ENCODE peak calls at places on chromosomes 16 and 17, in nine cellular contexts. E is testis, H is mesendoderm, D is GM12865, S is psoas muscle, V is mammary epithelial cell, U is LNCaP clone FGC, F is endodermal cell, M is epithelial cell of esophagus. W is an unnamed sample.

GRCh38 chr16:30380801-30381208 is 1.6 kb downstream of the SEPTIN1 start:
- DNase-seq in E (no peak), H (no peak), D (no peak), S (no peak), V (no peak), U (no peak), F (no peak), M (no peak), W (no peak)

GRCh38 chr16:17303101-17303500 is 167.7 kb downstream of the XYLT1 start:
- DNase-seq in E (no peak), H (no peak), D (no peak), S (no peak), V (no peak), U (no peak), F (no peak), M (no peak), W (no peak)

GRCh38 chr16:2912330-2913199 is 834 bp downstream of the FLYWCH1 start:
- DNase-seq in E (no peak), H (peak), D (peak), S (no peak), V (peak), U (no peak), F (peak), M (peak), W (no peak)

GRCh38 chr17:4895676-4896331 is 3.5 kb upstream of the C17orf107 start:
- DNase-seq in E (no peak), H (peak), D (no peak), S (no peak), V (no peak), U (no peak), F (peak), M (no peak), W (no peak)

GRCh38 chr17:78185981-78186688 is 717 bp downstream of the TK1 start:
- DNase-seq in E (no peak), H (peak), D (peak), S (no peak), V (peak), U (no peak), F (peak), M (no peak), W (no peak)

GRCh38 chr17:59851431-59852375 is 41.0 kb downstream of the TUBD1 start:
- DNase-seq in E (peak), H (no peak), D (no peak), S (peak), V (peak), U (no peak), F (no peak), M (no peak), W (no peak)

GRCh38 chr16:8581923-8582580 is 8.3 kb downstream of the TMEM114 start:
- DNase-seq in E (peak), H (no peak), D (peak), S (no peak), V (no peak), U (no peak), F (no peak), M (no peak), W (no peak)

GRCh38 chr17:61863801-61864126 is 436 bp upstream of the BRIP1 start:
- DNase-seq in E (peak), H (no peak), D (no peak), S (no peak), V (no peak), U (no peak), F (no peak), M (no peak), W (no peak)

GRCh38 chr16:8858994-8859912 is 9.6 kb downstream of the CARHSP1 start:
- DNase-seq in E (no peak), H (no peak), D (no peak), S (no peak), V (no peak), U (no peak), F (no peak), M (no peak), W (no peak)

DNA sequence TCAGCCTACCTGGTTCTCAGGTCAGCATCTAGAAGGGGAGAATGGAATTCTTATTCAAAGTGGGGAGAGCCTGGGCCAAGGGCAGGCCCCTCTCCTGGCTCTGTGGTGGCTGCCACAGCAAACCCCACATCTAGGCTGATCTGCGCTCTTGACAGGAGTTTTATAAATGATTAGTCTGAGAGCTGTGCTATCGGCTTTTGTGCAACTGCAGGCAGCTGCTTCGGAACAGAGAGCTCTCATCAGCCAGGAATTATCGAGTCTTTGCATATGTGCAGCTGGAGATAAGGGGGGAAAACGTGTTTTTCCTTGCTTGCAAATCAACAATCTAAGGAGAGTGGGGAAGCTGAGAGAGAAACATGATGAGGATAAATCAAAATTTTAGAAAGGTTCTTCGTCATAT is 91.7 kb downstream of the HS3ST3A1 start:
- DNase-seq in E (no peak), H (no peak), D (no peak), S (no peak), V (no peak), U (no peak), F (peak), M (no peak), W (no peak)
- H3K4me3 ChIP-seq in E (no peak), H (no peak), D (no peak), S (no peak), V (no peak), U (no peak), F (no peak), M (no peak), W (no peak)

DNA sequence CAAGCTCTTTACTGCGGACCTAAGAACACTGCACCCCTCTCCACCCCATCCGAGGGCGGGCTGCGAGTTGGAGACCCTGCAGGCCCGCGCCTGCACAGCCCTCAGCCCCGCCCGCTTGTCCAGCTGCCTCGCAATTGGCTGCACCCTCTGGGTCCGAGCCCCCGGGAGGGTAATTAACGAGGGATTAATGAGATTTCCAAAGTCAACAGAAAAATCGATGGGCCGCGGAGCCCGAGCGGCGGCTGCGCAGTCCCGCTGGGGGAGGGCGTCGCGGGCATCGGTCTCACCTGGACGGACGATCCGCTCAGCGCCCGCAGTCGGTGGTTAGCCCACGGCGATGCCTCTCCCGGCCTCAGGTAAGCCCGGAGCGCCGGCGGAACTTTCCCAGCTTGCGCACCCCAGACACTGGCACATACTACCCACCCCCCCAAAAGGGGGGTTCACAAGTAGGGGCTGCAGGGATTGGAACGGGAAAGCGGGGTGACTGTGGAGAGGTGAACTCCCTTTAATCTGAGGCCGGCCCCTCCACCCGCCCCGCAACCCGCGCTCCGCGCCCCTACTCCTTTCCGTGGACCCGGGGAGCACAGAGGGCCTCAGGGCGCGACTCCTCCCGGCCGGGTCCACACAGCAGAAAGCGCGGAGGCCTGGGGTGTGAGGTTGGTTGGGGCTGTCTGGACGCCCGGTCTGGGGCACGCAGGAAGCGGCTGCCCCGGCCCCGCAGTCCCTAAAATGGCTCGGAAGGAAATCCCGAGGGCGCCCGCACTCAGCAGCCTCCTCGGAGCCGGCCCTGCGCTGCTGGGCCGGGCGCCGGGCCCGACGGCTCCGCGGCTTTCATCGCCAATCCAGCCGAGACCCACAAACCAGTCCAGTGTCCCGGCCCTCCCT is at the start of gene OTOP3:
- DNase-seq in E (no peak), H (no peak), D (no peak), S (no peak), V (no peak), U (no peak), F (peak), M (no peak), W (no peak)
- H3K4me3 ChIP-seq in E (peak), H (no peak), D (no peak), S (no peak), V (no peak), U (no peak), F (no peak), M (no peak), W (peak)

DNA sequence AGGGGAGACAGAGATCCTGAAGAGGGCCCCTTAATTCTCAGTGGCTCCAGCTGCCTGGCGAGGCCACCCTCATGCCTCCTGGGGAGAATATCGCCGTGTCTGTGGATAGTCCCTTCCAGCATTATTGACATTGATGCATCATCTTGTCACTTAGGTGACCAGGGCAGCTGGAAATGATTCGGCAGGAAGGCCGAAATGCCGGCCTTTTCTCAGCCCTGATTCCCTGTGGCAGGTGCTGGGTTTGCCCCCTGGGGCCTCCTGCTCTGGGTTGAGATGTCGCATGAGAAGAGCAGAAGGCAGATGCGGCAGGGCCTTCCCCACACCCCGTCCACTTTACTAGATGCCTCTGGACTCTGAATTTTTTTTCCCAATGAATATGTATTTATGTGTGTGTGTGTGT is 89.5 kb downstream of the RAP1GAP2 start:
- DNase-seq in E (no peak), H (no peak), D (no peak), S (no peak), V (no peak), U (no peak), F (peak), M (no peak), W (no peak)
- H3K4me3 ChIP-seq in E (no peak), H (no peak), D (no peak), S (no peak), V (no peak), U (no peak), F (no peak), M (no peak), W (no peak)

DNA sequence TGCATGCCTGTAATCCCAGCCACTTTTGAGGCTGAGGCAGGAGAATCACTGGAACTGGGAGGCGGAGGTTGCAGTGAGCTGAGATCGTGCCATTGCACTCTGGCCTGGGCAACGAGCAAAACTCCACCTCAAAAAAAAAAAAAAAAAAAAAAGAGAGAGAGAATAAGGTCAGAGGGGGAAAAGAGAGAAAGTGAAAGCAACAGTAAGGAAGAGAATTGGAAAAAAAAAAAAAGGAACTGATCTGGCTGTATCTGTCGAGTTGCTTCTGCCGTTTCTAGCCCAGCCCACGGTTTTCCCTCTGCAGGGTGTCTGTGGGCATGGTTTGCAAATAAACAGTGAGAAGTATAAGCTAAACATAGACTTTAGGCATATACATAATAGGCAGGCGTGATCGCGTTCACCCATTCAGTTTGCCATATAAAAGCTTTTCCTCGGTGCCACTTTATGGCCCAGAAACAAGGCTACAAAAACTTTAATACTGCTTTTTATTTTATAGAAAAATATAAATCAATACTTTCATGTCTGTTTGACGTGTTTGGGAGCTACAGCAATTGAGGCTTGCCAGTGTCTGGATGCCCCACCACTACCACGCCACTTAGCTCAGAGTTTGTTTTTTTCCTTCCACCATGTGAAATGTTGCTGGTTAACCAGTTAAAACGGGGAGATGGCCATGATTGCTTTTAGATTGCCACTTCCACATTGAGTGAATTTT is 436.7 kb downstream of the MAF start:
- DNase-seq in E (no peak), H (no peak), D (no peak), S (no peak), V (no peak), U (no peak), F (no peak), M (no peak), W (no peak)
- H3K4me3 ChIP-seq in E (no peak), H (no peak), D (no peak), S (no peak), V (no peak), U (no peak), F (no peak), M (no peak), W (peak)

GRCh38 chr16:84597518-84598390 is 20.1 kb downstream of the COTL1 start:
- DNase-seq in E (no peak), H (no peak), D (peak), S (no peak), V (no peak), U (no peak), F (no peak), M (no peak), W (no peak)
- H3K4me3 ChIP-seq in E (no peak), H (no peak), D (no peak), S (no peak), V (no peak), U (no peak), F (no peak), M (no peak), W (no peak)

GRCh38 chr16:79589495-79590134 is 10.9 kb downstream of the MAF start:
- DNase-seq in E (peak), H (no peak), D (no peak), S (peak), V (no peak), U (no peak), F (peak), M (no peak), W (no peak)

GRCh38 chr16:79593074-79593531 is 7.4 kb downstream of the MAF start:
- DNase-seq in E (peak), H (no peak), D (no peak), S (peak), V (no peak), U (no peak), F (no peak), M (no peak), W (no peak)

GRCh38 chr16:79593754-79594153 is 6.8 kb downstream of the MAF start:
- DNase-seq in E (no peak), H (no peak), D (no peak), S (no peak), V (no peak), U (no peak), F (no peak), M (no peak), W (no peak)

GRCh38 chr16:79595261-79595660 is 5.3 kb downstream of the MAF start:
- DNase-seq in E (peak), H (no peak), D (no peak), S (no peak), V (peak), U (no peak), F (no peak), M (peak), W (no peak)

GRCh38 chr16:79592150-79592549 is 8.4 kb downstream of the MAF start:
- DNase-seq in E (no peak), H (no peak), D (no peak), S (no peak), V (no peak), U (no peak), F (no peak), M (no peak), W (peak)
- H3K4me3 ChIP-seq in E (no peak), H (no peak), D (no peak), S (peak), V (no peak), U (no peak), F (no peak), M (no peak), W (peak)

DNA sequence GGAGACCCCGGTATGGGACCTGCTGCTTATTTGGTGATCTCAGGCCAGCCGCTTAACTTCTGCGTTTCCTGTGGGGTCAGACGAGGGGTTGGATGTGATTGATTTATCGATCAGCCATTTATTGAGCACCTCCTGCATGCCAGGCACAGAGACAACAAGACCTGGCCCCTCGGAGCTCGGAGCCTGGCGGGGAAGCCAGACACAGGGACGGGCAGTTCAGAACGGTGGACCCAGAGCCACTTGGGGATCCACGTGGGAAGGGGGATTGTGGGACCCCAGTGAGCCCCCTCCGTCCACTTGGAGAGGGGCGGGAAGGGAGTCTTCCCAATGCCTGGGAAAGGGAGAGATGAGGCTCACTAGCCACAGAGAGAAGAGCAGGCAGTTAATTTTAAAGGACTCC is 84.7 kb upstream of the CIBAR2 start:
- DNase-seq in E (no peak), H (no peak), D (no peak), S (no peak), V (no peak), U (no peak), F (no peak), M (no peak), W (no peak)
- H3K4me3 ChIP-seq in E (no peak), H (no peak), D (no peak), S (no peak), V (no peak), U (no peak), F (no peak), M (no peak), W (no peak)

DNA sequence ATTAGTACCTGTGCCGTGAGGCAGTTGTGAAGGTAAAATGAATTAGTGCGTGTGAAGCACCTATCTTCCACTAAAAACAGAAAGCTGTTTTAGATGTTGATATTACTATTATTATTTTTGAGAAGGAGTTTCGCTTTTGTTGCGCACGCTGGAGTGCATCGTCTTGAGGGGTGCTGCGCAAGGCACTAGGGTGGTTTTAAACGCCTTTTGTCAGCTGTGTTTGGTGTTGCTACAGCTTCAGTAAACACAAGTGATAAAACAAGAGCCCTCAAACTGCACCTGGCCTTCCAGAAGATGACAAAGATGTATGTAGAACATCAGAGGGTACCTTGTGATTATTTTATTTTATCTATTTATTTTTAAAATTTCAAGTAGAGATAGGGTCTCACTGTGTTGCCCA is 38.2 kb downstream of the PLCG2 start:
- DNase-seq in E (no peak), H (no peak), D (peak), S (no peak), V (no peak), U (no peak), F (no peak), M (no peak), W (no peak)
- H3K4me3 ChIP-seq in E (no peak), H (no peak), D (peak), S (no peak), V (no peak), U (no peak), F (no peak), M (no peak), W (no peak)

GRCh38 chr17:19363114-19363438 is 553 bp upstream of the B9D1 start:
- DNase-seq in E (no peak), H (no peak), D (no peak), S (no peak), V (no peak), U (no peak), F (no peak), M (no peak), W (no peak)
- H3K4me3 ChIP-seq in E (peak), H (no peak), D (peak), S (peak), V (peak), U (peak), F (peak), M (peak), W (peak)

GRCh38 chr16:66561381-66562080 is 4.7 kb upstream of the CMTM1 start:
- DNase-seq in E (no peak), H (no peak), D (no peak), S (no peak), V (no peak), U (no peak), F (no peak), M (no peak), W (no peak)
- H3K4me3 ChIP-seq in E (no peak), H (no peak), D (no peak), S (no peak), V (no peak), U (no peak), F (no peak), M (no peak), W (no peak)

W was measured in dorsolateral prefrontal cortex.